ENCODE peak calls at places on chromosomes 16 and 17, in four cellular contexts. M is RWPE1, P is sigmoid colon, W is caudate nucleus. Y is an unnamed sample.

GRCh38 chr17:51653902-51654301 is 393.6 kb downstream of the UTP18 start:
- DNase-seq in M (no peak), P (no peak), W (no peak), Y (no peak)

GRCh38 chr17:57662644-57663308 is 82.3 kb downstream of the CCDC182 start:
- DNase-seq in M (peak), P (peak), W (peak), Y (peak)

GRCh38 chr17:51461578-51462004 is 201.2 kb downstream of the UTP18 start:
- DNase-seq in M (peak), P (no peak), W (peak), Y (no peak)

GRCh38 chr16:82631701-82632685 is 5.2 kb downstream of the CDH13 start:
- DNase-seq in M (no peak), P (peak), W (no peak), Y (no peak)

GRCh38 chr17:63477471-63478440 is 895 bp downstream of the ACE start:
- DNase-seq in M (no peak), P (no peak), W (no peak), Y (no peak)

GRCh38 chr17:63685578-63685977 is 14.3 kb downstream of the LIMD2 start:
- DNase-seq in M (no peak), P (no peak), W (no peak), Y (no peak)

GRCh38 chr17:45101883-45102811 is 30.2 kb downstream of the PLCD3 start:
- DNase-seq in M (peak), P (no peak), W (no peak), Y (no peak)

GRCh38 chr17:5485270-5486205 is at the start of gene DERL2:
- DNase-seq in M (peak), P (no peak), W (no peak), Y (no peak)

GRCh38 chr17:40219073-40219860 is at the start of gene WIPF2:
- DNase-seq in M (peak), P (peak), W (peak), Y (peak)

GRCh38 chr17:51901242-51901641 is 257.3 kb downstream of the CA10 start:
- DNase-seq in M (no peak), P (no peak), W (no peak), Y (no peak)

GRCh38 chr16:9874233-9874632 is 308.0 kb downstream of the GRIN2A start:
- DNase-seq in M (no peak), P (no peak), W (no peak), Y (no peak)

GRCh38 chr17:36755586-36755985 is 154.2 kb downstream of the MRM1 start:
- DNase-seq in M (no peak), P (no peak), W (no peak), Y (no peak)

GRCh38 chr16:4755687-4756086 is 11.3 kb downstream of the ZNF500 start:
- DNase-seq in M (no peak), P (no peak), W (no peak), Y (no peak)

GRCh38 chr17:76643553-76644148 is at the start of gene ST6GALNAC1:
- DNase-seq in M (no peak), P (peak), W (no peak), Y (no peak)

GRCh38 chr17:1597861-1598342 is 30.7 kb downstream of the SLC43A2 start:
- DNase-seq in M (peak), P (no peak), W (no peak), Y (no peak)

GRCh38 chr17:42849031-42849430 is 2.0 kb upstream of the AOC3 start:
- DNase-seq in M (no peak), P (no peak), W (no peak), Y (no peak)

GRCh38 chr16:84985079-84986065 is 26.0 kb downstream of the ZDHHC7 start:
- DNase-seq in M (peak), P (no peak), W (no peak), Y (no peak)

GRCh38 chr17:42289863-42290165 is 1.5 kb downstream of the STAT5A start:
- DNase-seq in M (no peak), P (peak), W (no peak), Y (no peak)

GRCh38 chr17:27653572-27653971 is 22.6 kb downstream of the LGALS9 start:
- DNase-seq in M (no peak), P (peak), W (no peak), Y (no peak)

GRCh38 chr17:2337152-2337810 is at the start of gene SGSM2:
- DNase-seq in M (peak), P (peak), W (peak), Y (no peak)

GRCh38 chr17:41906465-41907184 is 12.1 kb downstream of the ACLY start:
- DNase-seq in M (no peak), P (no peak), W (no peak), Y (no peak)

GRCh38 chr16:48182979-48183537 is 27.3 kb upstream of the ABCC12 start:
- DNase-seq in M (no peak), P (peak), W (no peak), Y (no peak)

GRCh38 chr17:4540224-4541040 is 14.8 kb downstream of the MYBBP1A start:
- DNase-seq in M (no peak), P (peak), W (no peak), Y (no peak)

GRCh38 chr17:68033636-68034451 is 1.7 kb upstream of the KPNA2 start:
- DNase-seq in M (peak), P (no peak), W (no peak), Y (no peak)

GRCh38 chr17:70161519-70161918 is 7.8 kb upstream of the KCNJ2 start:
- DNase-seq in M (no peak), P (no peak), W (no peak), Y (no peak)

GRCh38 chr17:70159980-70160379 is 9.4 kb upstream of the KCNJ2 start:
- DNase-seq in M (no peak), P (no peak), W (no peak), Y (no peak)

GRCh38 chr17:70158180-70158579 is 11.2 kb upstream of the KCNJ2 start:
- DNase-seq in M (no peak), P (no peak), W (no peak), Y (no peak)

GRCh38 chr17:70158581-70158980 is 10.8 kb upstream of the KCNJ2 start:
- DNase-seq in M (no peak), P (no peak), W (no peak), Y (no peak)

DNA sequence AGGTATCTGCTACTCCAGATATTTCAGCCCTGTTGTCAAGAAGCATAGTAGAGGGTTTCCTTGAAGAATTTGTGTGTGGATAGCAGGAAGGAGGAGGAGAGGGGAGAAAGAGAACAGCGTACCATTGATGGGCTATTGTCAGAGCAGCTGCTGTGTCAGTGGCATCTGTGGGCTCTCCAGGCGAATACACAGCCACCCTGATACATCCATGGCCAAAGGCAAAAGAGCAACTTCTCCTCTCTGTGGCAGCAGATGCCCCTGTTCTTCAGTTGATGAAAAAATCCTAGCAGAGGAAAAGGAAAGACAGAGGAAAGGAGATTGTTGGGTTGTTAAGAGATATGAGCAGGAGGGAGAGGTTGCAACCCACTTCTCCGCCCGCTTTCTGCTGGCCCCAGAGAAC is 12.2 kb upstream of the KCNJ2 start:
- DNase-seq in M (no peak), P (no peak), W (peak), Y (no peak)
- H3K27ac ChIP-seq in M (no peak), P (no peak), W (peak), Y (no peak)

GRCh38 chr17:50059256-50059655 is 3.3 kb downstream of the ITGA3 start:
- DNase-seq in M (no peak), P (no peak), W (no peak), Y (no peak)

GRCh38 chr17:50058296-50058945 is 2.5 kb downstream of the ITGA3 start:
- DNase-seq in M (no peak), P (no peak), W (no peak), Y (no peak)

GRCh38 chr17:50057521-50057991 is 1.6 kb downstream of the ITGA3 start:
- DNase-seq in M (no peak), P (no peak), W (no peak), Y (no peak)

GRCh38 chr17:50060951-50061712 is 5.2 kb downstream of the ITGA3 start:
- DNase-seq in M (peak), P (peak), W (peak), Y (no peak)

DNA sequence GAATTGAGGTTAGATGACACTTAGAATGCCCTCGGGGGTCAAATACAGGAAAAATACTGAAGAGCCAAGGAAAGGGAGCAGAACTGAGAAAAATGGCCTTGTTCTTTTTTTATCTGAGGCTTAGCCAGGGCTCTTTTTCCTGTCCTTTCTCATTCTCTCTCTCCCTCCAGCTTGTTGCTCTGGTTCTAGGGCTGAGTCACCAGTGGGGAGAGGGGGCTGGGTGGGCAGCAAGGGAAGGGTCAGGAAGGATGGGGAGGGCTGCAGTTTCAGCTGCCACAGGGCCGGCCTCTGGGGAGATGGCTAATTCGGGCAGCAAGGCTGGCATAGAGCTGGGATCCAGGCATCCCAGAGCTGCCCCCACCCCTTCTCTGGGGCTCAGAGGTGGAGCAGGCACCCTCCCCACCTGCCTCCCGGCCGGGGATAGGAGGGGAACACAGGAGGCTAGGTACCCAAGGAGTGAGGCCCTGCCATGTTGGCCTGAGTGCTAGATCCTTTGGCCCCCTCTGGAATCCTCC is 3.9 kb downstream of the ITGA3 start:
- DNase-seq in M (no peak), P (no peak), W (no peak), Y (no peak)
- H3K27ac ChIP-seq in M (peak), P (peak), W (no peak), Y (peak)

DNA sequence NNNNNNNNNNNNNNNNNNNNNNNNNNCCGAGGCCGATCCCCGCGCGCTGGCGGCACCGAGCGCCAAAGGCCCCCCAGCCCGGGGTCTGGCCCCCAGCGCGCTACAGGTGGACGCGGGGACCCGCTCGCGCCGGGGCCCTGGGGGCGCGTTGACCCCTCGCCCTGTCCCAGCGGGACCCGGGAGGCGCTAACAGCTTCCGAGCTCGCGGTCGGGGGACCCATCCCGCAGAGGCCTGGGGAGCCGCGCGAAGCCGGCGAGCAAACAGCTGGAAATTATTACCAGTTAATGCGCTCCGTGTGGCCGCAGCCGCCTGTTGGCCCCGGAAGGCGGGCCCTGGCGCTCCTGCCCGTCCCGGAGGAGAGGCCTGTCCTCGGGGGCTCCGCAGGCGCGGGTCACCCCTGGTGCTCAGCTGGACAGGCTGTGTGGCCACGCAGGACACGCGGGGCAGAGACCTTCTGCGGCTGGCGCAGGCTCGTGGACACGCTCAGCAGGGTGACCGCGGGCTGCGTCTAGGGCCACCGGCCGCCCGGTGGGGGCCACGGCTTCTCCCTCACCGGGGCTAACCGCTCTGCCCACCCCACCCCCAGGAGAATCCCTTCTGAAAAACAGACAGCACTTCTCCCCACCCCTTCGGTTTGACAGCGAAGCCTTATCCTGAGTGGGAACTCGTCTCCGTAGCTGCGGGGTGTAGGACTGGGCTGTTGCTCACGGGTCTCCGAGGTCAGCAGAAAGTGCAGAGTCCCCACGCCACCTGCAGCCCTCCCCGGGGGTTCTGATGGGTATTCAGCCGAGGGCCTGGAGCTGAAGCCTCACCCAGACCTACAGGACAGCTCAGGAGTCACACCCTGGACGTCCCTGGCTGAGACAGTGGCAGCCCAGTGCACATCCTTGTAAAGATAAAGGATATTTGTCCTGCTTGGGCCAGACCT is 138.7 kb upstream of the RPH3AL start:
- DNase-seq in M (no peak), P (peak), W (no peak), Y (no peak)
- H3K27ac ChIP-seq in M (no peak), P (peak), W (no peak), Y (peak)

DNA sequence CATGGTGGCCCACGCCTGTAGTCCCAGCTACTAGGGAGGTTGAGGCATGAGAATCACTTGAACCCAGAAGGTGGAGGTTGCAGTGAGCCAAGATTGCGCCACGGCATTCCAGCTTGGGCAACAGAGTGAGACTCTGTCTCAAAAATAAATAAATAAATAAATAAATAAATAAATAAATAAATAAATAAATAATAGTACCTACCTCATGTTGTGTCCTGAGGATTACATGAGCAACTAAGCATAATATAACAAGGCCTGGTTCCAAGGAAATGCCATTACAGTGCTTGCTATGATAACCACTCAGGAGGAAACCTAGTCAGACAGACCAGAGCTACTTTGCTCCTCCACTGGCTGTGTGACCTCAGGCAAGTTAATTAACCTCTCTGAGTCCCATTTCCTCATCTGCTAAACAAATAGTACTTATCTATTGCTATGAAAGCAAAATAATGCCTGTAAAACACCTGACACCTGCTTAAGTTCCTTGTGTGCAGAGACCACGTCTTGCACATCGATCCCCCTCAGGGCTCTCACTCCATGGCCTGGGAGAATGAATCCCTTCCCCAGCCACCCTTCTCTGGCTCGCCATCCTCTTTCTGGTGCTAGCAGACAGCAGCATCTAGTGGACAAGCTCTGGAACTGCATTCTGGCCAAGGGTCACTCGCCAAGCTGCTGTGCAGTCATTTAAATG is 7.5 kb downstream of the EPOP start:
- DNase-seq in M (peak), P (peak), W (peak), Y (no peak)
- H3K27ac ChIP-seq in M (no peak), P (no peak), W (no peak), Y (no peak)